ENCODE peak calls at places on chromosome 17, in six cellular contexts. V is cardiac muscle cell, F is activated B cell treated with CpG ODN at 0.5 μM for 24 hours, Y is mucosa of descending colon, Z is astrocyte of the cerebellum, N is HFFc6. J is an unnamed sample.

GRCh38 chr17:28142355-28142754 is 99.9 kb downstream of the NLK start:
- DNase-seq in N (no peak), F (no peak), Y (no peak), Z (no peak), V (no peak), J (no peak)

GRCh38 chr17:62052765-62053338 is 12.2 kb downstream of the MED13 start:
- DNase-seq in N (no peak), Z (no peak), V (no peak), F (no peak), Y (no peak), J (no peak)

GRCh38 chr17:66432996-66433556 is 130.7 kb downstream of the PRKCA start:
- DNase-seq in F (no peak), N (peak; percentile 30), V (peak; percentile 36), Z (no peak), Y (no peak), J (no peak)

GRCh38 chr17:307741-308507 is 44.7 kb downstream of the RPH3AL start:
- DNase-seq in V (peak; percentile 11), F (no peak), Z (no peak), Y (peak; percentile 43), N (no peak), J (no peak)

GRCh38 chr17:76955191-76955590 is 87.0 kb downstream of the MGAT5B start:
- DNase-seq in V (no peak), Z (no peak), Y (peak; percentile 15), F (no peak), N (no peak), J (no peak)

GRCh38 chr17:64377769-64378282 is 12.8 kb downstream of the PECAM1 start:
- DNase-seq in V (peak; percentile 46), N (no peak), Z (no peak), Y (no peak), F (no peak), J (no peak)

GRCh38 chr17:62937636-62938035 is 28.4 kb upstream of the TANC2 start:
- DNase-seq in V (peak; percentile 15), F (no peak), N (no peak), Y (no peak), Z (peak; percentile 5), J (no peak)

GRCh38 chr17:67376509-67376891 is 581 bp upstream of the PITPNC1 start:
- DNase-seq in Y (no peak), F (no peak), N (peak; percentile 44), Z (no peak), V (peak; percentile 32), J (no peak)

GRCh38 chr17:13001991-13002615 is 15.7 kb downstream of the ELAC2 start:
- DNase-seq in V (peak; percentile 22), Z (no peak), N (no peak), F (no peak), Y (no peak), J (no peak)

DNA sequence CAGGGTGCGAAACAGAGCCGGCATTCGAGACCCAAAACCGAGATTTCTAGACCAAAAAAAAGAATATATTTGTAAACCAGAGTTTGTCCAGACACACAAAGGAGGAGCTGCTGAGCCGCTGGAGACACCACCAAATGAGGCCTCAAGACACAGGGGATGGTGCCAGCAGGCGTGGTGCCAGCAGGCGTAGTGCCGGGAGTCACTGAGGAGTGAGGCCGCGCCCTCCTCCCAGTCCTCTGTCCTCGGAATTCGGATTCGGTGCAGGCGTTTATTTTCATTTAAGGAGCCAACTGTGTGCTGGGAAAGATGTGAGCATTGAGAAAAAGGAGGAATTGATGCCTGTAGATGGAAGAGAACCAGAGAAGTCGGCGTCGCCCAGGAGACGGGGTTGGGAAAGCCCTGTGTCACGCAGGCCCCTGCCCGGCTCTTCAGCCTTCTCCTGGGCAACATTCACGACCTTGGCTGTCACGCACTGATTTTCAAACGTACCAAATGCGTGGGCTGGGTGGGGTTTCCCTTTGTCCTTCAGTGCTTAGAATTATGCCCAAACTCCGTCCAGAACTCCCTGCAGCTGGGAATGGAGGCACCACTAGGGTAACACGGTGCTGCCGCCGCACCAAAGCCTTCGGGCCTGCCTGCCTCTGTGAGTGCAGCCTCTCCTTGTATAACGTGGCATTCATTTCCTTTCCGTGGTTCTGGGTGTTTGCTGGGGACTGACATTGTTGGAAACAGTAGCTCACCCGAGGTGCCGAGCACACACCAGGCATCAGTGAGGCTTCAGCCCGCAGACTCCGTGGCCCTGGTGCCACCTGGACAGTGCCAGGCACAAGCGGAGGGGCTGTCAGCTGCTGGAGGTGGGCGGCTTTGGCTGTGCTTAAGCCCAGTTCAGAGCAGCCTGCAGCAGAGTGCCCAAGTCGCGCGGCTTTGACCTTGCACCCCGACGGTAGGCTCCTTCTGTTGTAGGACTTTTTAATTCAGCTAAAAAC is 49.0 kb upstream of the CHMP6 start:
- DNase-seq in N (peak; percentile 42), Z (peak; percentile 68), F (no peak), Y (peak; percentile 86), V (peak; percentile 94), J (no peak)
- TF ChIP-seq CTCF in N (no peak), Z (peak; percentile 1), F (no peak), Y (no peak), V (peak; percentile 31), J (no peak)

GRCh38 chr17:35022536-35023063 is 40.9 kb downstream of the RFFL start:
- DNase-seq in N (peak; percentile 90), V (peak; percentile 84), Y (peak; percentile 80), F (peak; percentile 25), Z (peak; percentile 50), J (no peak)
- TF ChIP-seq CTCF in N (peak; percentile 32), V (peak; percentile 22), Y (no peak), F (no peak), Z (peak; percentile 39), J (no peak)

DNA sequence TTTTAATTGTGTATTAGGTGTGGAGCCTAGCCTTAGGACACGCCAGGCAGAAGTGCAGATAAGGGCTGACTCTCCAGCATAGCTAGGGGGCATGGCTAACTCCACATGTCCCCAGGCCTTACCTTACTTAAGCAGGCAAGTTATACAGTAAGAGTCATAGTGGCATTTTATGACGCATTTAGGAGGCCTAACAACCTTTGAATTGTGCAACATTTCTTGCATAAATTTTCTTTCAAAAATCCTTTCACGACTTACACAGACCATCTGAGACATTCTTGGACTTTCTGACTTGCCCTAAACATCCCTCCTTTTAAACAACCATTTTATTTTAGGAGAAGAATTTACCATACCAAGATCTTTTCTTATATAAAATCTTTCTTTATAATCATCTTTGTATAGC is 187.2 kb downstream of the SPECC1 start:
- DNase-seq in F (no peak), Z (no peak), Y (no peak), N (no peak), V (no peak), J (no peak)
- TF ChIP-seq CTCF in F (no peak), Z (no peak), Y (no peak), N (no peak), V (no peak), J (no peak)

GRCh38 chr17:73883175-73883574 is 238.9 kb upstream of the SDK2 start:
- DNase-seq in V (no peak), Y (no peak), Z (no peak), N (no peak), F (no peak), J (no peak)

GRCh38 chr17:73878923-73879322 is 234.7 kb upstream of the SDK2 start:
- DNase-seq in V (no peak), Z (no peak), Y (no peak), N (no peak), F (no peak), J (no peak)

GRCh38 chr17:73877962-73878361 is 233.7 kb upstream of the SDK2 start:
- DNase-seq in Y (no peak), V (no peak), Z (no peak), F (no peak), N (no peak), J (no peak)

GRCh38 chr17:73879987-73880386 is 235.7 kb upstream of the SDK2 start:
- DNase-seq in V (no peak), Z (no peak), F (no peak), N (no peak), Y (no peak), J (no peak)

DNA sequence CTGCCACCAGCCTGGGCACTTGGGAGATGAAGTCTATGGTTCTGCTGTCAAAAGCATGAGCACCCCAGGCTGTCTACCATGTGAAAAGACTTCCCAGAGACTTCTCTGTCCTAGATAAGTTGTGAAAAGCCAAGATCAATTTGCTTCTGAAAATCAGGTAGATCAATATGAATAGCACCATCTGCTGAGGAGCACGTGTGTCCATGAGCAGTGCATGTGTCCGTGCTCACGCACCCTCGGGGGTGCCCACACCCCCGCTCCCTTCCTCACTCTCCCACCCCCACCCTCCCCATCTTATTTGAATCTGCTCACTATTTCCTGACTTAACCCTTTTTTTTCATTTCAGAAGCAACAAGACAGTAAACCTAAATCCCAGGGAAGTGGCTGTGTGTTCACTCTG is 238.3 kb upstream of the SDK2 start:
- DNase-seq in F (no peak), Z (no peak), V (no peak), Y (no peak), N (no peak), J (no peak)
- TF ChIP-seq CTCF in F (no peak), Z (no peak), V (no peak), Y (no peak), N (no peak), J (no peak)

DNA sequence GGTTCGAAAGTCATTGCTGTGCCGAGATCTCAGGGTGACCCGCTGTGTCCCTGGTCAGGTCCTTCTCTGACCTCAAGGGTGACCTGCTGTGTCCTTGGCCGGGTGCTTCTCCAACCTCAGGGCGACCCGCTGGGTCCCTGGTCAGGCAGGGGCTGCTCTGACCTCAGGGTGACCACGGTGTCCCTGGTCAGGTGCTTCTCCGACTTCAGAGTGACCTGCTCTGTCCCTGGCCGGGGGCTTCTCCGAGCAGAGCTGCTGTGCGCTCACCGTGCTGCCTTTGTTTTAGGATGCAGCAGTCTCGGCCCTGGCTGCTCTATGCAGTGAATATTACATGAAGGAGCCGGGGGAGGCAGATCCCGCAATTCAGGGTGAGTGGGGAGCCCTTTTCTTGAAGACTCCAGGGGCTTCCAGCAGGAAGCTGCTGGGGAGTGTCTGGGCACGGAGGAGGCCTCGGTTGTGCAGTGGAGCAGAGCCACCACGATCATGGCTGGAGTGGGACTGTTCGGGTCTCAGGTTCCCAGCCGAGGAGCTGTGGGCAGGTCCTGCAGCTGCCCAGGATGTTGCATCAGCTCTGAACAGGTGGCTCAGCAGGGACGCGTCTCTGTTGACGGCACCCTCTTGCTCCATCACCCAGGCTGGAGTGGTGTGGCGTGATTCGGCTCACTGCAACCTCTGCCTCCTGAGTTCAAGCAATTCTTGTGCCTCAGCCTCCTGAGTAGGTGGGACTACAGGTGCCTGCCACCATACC is 83.7 kb upstream of the ZNF750 start:
- DNase-seq in F (no peak), Y (peak; percentile 29), V (no peak), N (no peak), Z (no peak), J (no peak)
- TF ChIP-seq CTCF in F (no peak), Y (no peak), V (no peak), N (no peak), Z (no peak), J (no peak)

GRCh38 chr17:34638526-34639260 is 59.3 kb downstream of the TMEM132E start:
- DNase-seq in N (no peak), F (no peak), Y (no peak), Z (no peak), V (no peak), J (no peak)
- TF ChIP-seq CTCF in N (peak; percentile 59), F (no peak), Y (no peak), Z (no peak), V (no peak), J (peak; percentile 53)

J was measured in type B pancreatic cell.